ENCODE peak calls at places on chromosomes 7 and 10, in seven cellular contexts. Y, M, H, J, W, N and S are unnamed samples.

GRCh38 chr7:43470110-43470509 is 112.8 kb upstream of the STK17A start:
- DNase-seq in J (no peak), H (no peak), M (no peak), W (no peak), Y (no peak), N (no peak), S (no peak)

GRCh38 chr7:2440608-2441245 is 35.5 kb downstream of the GRIFIN start:
- DNase-seq in M (peak; percentile 99), N (no peak), W (no peak), H (no peak), J (no peak), Y (no peak), S (no peak)

GRCh38 chr10:91088300-91089140 is 131.9 kb upstream of the PCGF5 start:
- DNase-seq in N (peak; percentile 23), H (no peak), J (no peak), W (peak; percentile 60), M (peak; percentile 5), Y (no peak), S (peak; percentile 32)

GRCh38 chr10:112912441-112912911 is 37.6 kb upstream of the TCF7L2 start:
- DNase-seq in W (no peak), Y (no peak), J (no peak), H (no peak), N (no peak), M (peak; percentile 22), S (no peak)

GRCh38 chr10:7264313-7264741 is 146.5 kb downstream of the SFMBT2 start:
- DNase-seq in W (no peak), J (no peak), N (peak; percentile 29), H (no peak), M (no peak), Y (no peak), S (no peak)

GRCh38 chr7:159119851-159120539 is 24.7 kb downstream of the VIPR2 start:
- DNase-seq in N (no peak), W (no peak), H (no peak), Y (no peak), M (no peak), J (no peak), S (no peak)

GRCh38 chr10:102634696-102635095 is 9.6 kb upstream of the TRIM8 start:
- DNase-seq in W (no peak), N (no peak), M (peak; percentile 40), H (no peak), Y (no peak), J (no peak), S (no peak)

GRCh38 chr10:33509231-33509871 is 174.9 kb upstream of the NRP1 start:
- DNase-seq in Y (no peak), J (peak; percentile 49), W (peak; percentile 52), N (peak; percentile 68), M (peak; percentile 100), H (no peak), S (peak; percentile 81)

GRCh38 chr7:81482600-81483186 is 287.2 kb downstream of the HGF start:
- DNase-seq in W (peak; percentile 12), N (peak; percentile 28), Y (no peak), M (peak; percentile 60), J (peak; percentile 6), H (no peak), S (peak; percentile 40)

GRCh38 chr7:12358694-12359093 is 45.0 kb downstream of the VWDE start:
- DNase-seq in M (no peak), W (no peak), Y (no peak), H (no peak), N (no peak), J (no peak), S (no peak)

GRCh38 chr10:13347235-13348156 is 597 bp downstream of the SEPHS1 start:
- DNase-seq in N (peak; percentile 69), M (peak; percentile 67), J (peak; percentile 73), Y (peak; percentile 61), H (peak; percentile 65), W (peak; percentile 93), S (peak; percentile 91)

GRCh38 chr7:82020076-82020475 is 250.2 kb upstream of the HGF start:
- DNase-seq in W (no peak), H (no peak), N (no peak), M (no peak), Y (no peak), J (no peak), S (no peak)

GRCh38 chr7:140596751-140597424 is 43.7 kb downstream of the DENND2A start:
- DNase-seq in N (no peak), J (no peak), Y (no peak), M (no peak), W (no peak), H (no peak), S (no peak)

GRCh38 chr7:138460176-138460648 is at the start of gene TRIM24:
- DNase-seq in H (peak; percentile 82), W (no peak), N (peak; percentile 95), J (no peak), Y (no peak), M (no peak), S (no peak)

GRCh38 chr7:40232242-40232929 is 97.6 kb downstream of the SUGCT start:
- DNase-seq in J (peak; percentile 25), W (peak; percentile 22), N (peak; percentile 21), H (no peak), Y (no peak), M (peak; percentile 67), S (peak; percentile 69)

GRCh38 chr7:30683306-30683705 is 1.1 kb upstream of the CRHR2 start:
- DNase-seq in J (no peak), W (no peak), N (no peak), Y (no peak), H (no peak), M (no peak), S (no peak)